ENCODE peak calls at places on chromosomes 4 and X, in seven cellular contexts. Y, I, V, S, F, W and O are unnamed samples.

GRCh38 chrX:99383786-99384185 is 1026.3 kb downstream of the PCDH19 start:
- DNase-seq in I (no peak), S (no peak), W (no peak), Y (no peak), V (no peak), F (no peak), O (no peak)

GRCh38 chr4:52234539-52235174 is 183.6 kb downstream of the SPATA18 start:
- DNase-seq in Y (no peak), S (no peak), W (no peak), I (peak), F (peak), V (no peak), O (peak)

GRCh38 chrX:10414872-10415703 is 205.3 kb downstream of the MID1 start:
- DNase-seq in I (peak), S (no peak), Y (no peak), W (no peak), F (no peak), V (no peak), O (no peak)

GRCh38 chr4:11165052-11165451 is 263.6 kb downstream of the HS3ST1 start:
- DNase-seq in V (no peak), S (no peak), F (no peak), I (no peak), W (no peak), Y (no peak), O (no peak)

GRCh38 chr4:13240066-13240465 is 244.1 kb downstream of the RAB28 start:
- DNase-seq in V (no peak), S (no peak), F (no peak), W (no peak), I (no peak), Y (no peak), O (no peak)

GRCh38 chr4:16627999-16628398 is 270.4 kb downstream of the LDB2 start:
- DNase-seq in S (no peak), W (no peak), I (peak), Y (no peak), V (no peak), F (no peak), O (no peak)

GRCh38 chrX:139734996-139735395 is 27.0 kb upstream of the MCF2 start:
- DNase-seq in I (no peak), Y (no peak), S (no peak), F (no peak), W (no peak), V (no peak), O (no peak)

GRCh38 chr4:87633239-87633638 is 16.8 kb upstream of the DMP1 start:
- DNase-seq in V (no peak), S (no peak), W (no peak), Y (no peak), F (no peak), I (peak), O (no peak)

GRCh38 chr4:140291259-140291658 is 82.2 kb upstream of the SCOC start:
- DNase-seq in I (peak), F (no peak), S (no peak), Y (no peak), W (no peak), V (no peak), O (no peak)

GRCh38 chr4:148515248-148515647 is 73.0 kb upstream of the NR3C2 start:
- DNase-seq in W (no peak), V (no peak), S (no peak), F (no peak), Y (no peak), I (peak), O (no peak)

GRCh38 chr4:82431026-82431745 is 796 bp downstream of the ENOPH1 start:
- DNase-seq in Y (peak), S (peak), V (peak), W (no peak), I (peak), F (no peak), O (peak)

GRCh38 chr4:40233227-40233626 is 36.4 kb downstream of the RHOH start:
- DNase-seq in S (no peak), Y (no peak), V (no peak), I (no peak), W (no peak), F (no peak), O (no peak)

GRCh38 chr4:156771171-156771837 is 200.3 kb downstream of the PDGFC start:
- DNase-seq in V (no peak), W (no peak), Y (no peak), F (no peak), S (no peak), I (peak), O (peak)

GRCh38 chr4:52841707-52842456 is 20.2 kb upstream of the RASL11B start:
- DNase-seq in Y (no peak), S (no peak), W (no peak), V (no peak), I (peak), F (no peak), O (peak)

GRCh38 chr4:4717692-4718091 is 141.8 kb upstream of the MSX1 start:
- DNase-seq in W (no peak), S (no peak), I (no peak), F (no peak), V (no peak), Y (no peak), O (no peak)

DNA sequence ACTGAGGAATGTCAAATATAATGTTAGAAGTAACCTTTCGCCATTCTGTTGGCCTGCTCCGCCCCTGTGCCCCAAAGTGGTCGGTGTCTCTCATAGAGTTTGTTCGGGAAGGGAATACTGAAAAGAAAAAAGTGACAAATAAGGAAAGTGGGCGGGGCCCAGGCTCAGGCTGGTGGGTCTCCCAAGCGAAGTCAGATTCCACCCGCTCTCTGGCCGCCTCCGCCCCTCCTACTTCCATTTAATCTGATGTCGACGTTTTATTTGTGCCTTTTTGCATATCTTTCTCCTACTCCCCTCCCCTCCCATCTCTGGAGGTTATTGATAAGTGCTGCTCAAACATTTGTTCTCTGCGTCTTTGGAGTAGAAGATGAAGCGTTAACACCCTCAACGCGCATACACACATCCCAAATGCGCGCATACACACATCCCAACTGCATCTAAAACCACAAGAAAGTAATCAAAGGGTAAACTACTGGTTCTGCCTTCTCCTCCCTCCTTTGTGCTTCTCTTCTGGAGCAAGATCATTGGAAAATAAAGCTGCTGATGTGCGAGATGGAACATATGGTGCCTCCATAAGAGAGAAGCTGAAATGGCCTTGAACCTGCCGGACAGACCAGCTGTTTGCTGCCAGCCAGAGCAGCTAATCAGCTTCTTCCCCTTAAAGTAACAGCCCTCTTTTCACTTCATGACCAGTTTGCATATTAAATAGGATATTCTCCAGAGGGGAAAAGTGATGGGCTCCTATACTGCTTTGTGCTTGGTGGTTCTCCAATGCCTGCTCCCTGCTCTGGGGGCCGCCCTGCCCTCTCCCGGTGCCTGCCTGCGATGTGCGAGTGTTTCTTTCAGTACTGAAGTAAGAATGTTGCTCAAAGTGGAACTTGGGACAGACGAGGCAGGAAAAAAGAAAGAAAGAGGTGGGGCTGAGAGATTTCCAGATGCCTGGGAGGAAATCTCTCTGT is 3.1 kb downstream of the MAMLD1 start:
- DNase-seq in S (no peak), W (no peak), I (peak), Y (peak), V (peak), F (peak), O (peak)
- TF ChIP-seq POLR2A in S (no peak), W (no peak), I (peak), Y (no peak), V (no peak), F (no peak), O (no peak)

GRCh38 chrX:25003066-25003849 is 12.5 kb downstream of the ARX start:
- DNase-seq in Y (no peak), I (no peak), W (no peak), F (no peak), V (no peak), S (no peak), O (no peak)
- TF ChIP-seq POLR2A in Y (no peak), I (no peak), W (no peak), F (no peak), V (no peak), S (no peak), O (no peak)

DNA sequence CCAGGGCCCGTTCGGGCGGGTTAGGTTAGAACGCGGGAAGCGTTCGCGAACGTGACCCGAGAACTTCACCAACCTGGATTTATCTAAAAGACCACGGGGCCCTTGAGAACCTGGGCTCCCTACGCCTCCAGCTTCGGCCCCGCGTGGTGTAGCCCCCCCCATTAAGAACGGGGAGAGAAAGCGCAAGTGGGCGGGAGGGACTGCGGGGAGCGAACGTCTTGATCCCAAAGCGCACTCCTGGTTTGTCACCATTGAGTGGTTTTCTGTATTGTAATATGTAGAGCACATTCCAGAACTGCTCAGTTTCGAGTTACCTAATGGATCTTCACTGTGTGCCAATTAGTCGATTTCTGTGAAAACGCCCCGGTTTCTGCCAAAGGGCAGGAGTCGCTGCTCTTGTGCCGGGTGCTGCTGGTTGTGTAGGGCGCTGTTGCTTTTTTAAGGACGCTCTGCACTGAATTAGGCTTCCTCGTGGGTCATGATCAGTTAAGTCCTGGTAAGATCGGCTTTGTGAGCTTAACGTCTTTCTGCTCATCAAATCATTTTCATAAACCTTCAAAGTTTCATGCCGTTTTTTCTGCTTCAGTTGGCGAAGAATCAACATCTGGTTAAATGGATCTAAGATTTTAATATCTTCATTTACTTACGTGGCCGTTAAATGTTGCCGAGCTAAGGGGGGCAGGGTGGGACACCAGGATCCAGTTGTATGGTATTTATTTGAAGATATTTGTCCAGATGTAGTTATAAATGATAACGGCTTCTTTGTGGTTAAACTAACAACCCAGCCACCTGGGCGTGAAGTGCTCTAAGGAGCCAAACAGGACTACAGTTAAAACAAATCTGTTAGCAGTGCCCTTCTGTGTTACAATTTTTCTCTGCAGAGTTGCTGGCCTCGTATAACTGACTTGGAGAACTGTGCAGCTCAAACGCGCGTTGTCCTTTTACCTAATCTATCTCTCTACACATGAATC is 808 bp downstream of the MND1 start:
- DNase-seq in V (peak), F (peak), Y (peak), I (peak), S (no peak), W (no peak), O (peak)
- TF ChIP-seq POLR2A in V (no peak), F (no peak), Y (no peak), I (no peak), S (no peak), W (no peak), O (no peak)

GRCh38 chrX:152988536-152989291 is 5.2 kb downstream of the PNMA5 start:
- DNase-seq in S (no peak), V (no peak), Y (no peak), I (no peak), F (no peak), W (no peak), O (no peak)
- TF ChIP-seq POLR2A in S (no peak), V (no peak), Y (no peak), I (no peak), F (no peak), W (no peak), O (no peak)

GRCh38 chr4:125762537-125762936 is 447.8 kb downstream of the FAT4 start:
- DNase-seq in I (no peak), F (no peak), V (no peak), S (no peak), Y (no peak), W (no peak), O (no peak)
- TF ChIP-seq POLR2A in I (no peak), F (no peak), V (no peak), S (no peak), Y (no peak), W (no peak), O (no peak)

GRCh38 chrX:136097871-136098805 is 49.2 kb upstream of the FHL1 start:
- DNase-seq in W (peak), I (no peak), F (peak), V (no peak), S (no peak), Y (no peak), O (no peak)
- TF ChIP-seq POLR2A in W (no peak), I (no peak), F (no peak), V (no peak), S (no peak), Y (no peak), O (no peak)

GRCh38 chrX:21374163-21374993 is at the start of gene CNKSR2:
- DNase-seq in W (no peak), V (peak), F (peak), S (peak), Y (peak), I (peak), O (peak)
- TF ChIP-seq POLR2A in W (no peak), V (no peak), F (no peak), S (no peak), Y (no peak), I (no peak), O (no peak)